ENCODE peak calls at places on chromosome 19, in four cellular contexts. Z, C, P and R are unnamed samples.

GRCh38 chr19:19445911-19446361 is 40.5 kb downstream of the GATAD2A start:
- DNase-seq in P (no peak), C (peak; percentile 40), Z (no peak), R (no peak)

GRCh38 chr19:51084505-51084904 is 1.8 kb upstream of the KLK14 start:
- DNase-seq in C (no peak), Z (no peak), P (no peak), R (no peak)

GRCh38 chr19:2723345-2723715 is 2.2 kb upstream of the DIRAS1 start:
- DNase-seq in C (no peak), P (no peak), Z (no peak), R (no peak)

GRCh38 chr19:40633207-40633606 is 32.0 kb downstream of the LTBP4 start:
- DNase-seq in C (peak; percentile 85), Z (no peak), P (no peak), R (no peak)

GRCh38 chr19:45424191-45425058 is 708 bp upstream of the ERCC1 start:
- DNase-seq in P (no peak), C (peak; percentile 98), Z (peak; percentile 26), R (no peak)

GRCh38 chr19:58581227-58582141 is 8.3 kb upstream of the MZF1 start:
- DNase-seq in P (peak; percentile 77), Z (peak; percentile 80), C (peak; percentile 91), R (no peak)

GRCh38 chr19:17692566-17692965 is 4.4 kb upstream of the UNC13A start:
- DNase-seq in C (no peak), Z (no peak), P (no peak), R (no peak)

GRCh38 chr19:18996351-18996750 is 37.0 kb downstream of the SUGP2 start:
- DNase-seq in C (no peak), P (no peak), Z (no peak), R (no peak)

GRCh38 chr19:2561221-2561620 is 85.3 kb downstream of the GADD45B start:
- DNase-seq in Z (no peak), P (no peak), C (no peak), R (no peak)

GRCh38 chr19:35675589-35676140 is 9.3 kb downstream of the UPK1A start:
- DNase-seq in P (no peak), Z (no peak), C (no peak), R (no peak)

GRCh38 chr19:4379383-4380253 is 20.7 kb downstream of the SH3GL1 start:
- DNase-seq in C (peak; percentile 59), Z (no peak), P (no peak), R (no peak)

GRCh38 chr19:1518471-1518870 is 5.4 kb upstream of the PLK5 start:
- DNase-seq in Z (no peak), P (no peak), C (no peak), R (no peak)

GRCh38 chr19:2627319-2627829 is 75.1 kb downstream of the GNG7 start:
- DNase-seq in P (no peak), Z (peak; percentile 51), C (peak; percentile 99), R (no peak)